ENCODE peak calls at places on chromosomes 2 and 18, in four cellular contexts. One of them, this sample, is unnamed.

GRCh38 chr2:28729698-28730097 is 21.9 kb upstream of the PPP1CB start:
- DNase-seq in right cardiac atrium: no peak
- DNase-seq in cardiac fibroblast: peak; percentile 67
- DNase-seq in mesenchymal stem cell: no peak
- DNase-seq in this sample: no peak

GRCh38 chr2:235572592-235572991 is 78.7 kb downstream of the AGAP1 start:
- DNase-seq in right cardiac atrium: no peak
- DNase-seq in cardiac fibroblast: no peak
- DNase-seq in mesenchymal stem cell: no peak
- DNase-seq in this sample: no peak

GRCh38 chr18:36269157-36269556 is 28.4 kb upstream of the FHOD3 start:
- DNase-seq in cardiac fibroblast: no peak
- DNase-seq in right cardiac atrium: no peak
- DNase-seq in mesenchymal stem cell: no peak
- DNase-seq in this sample: no peak

GRCh38 chr2:109290887-109291675 is 162.1 kb downstream of the SH3RF3 start:
- DNase-seq in mesenchymal stem cell: peak; percentile 64
- DNase-seq in right cardiac atrium: peak; percentile 80
- DNase-seq in cardiac fibroblast: peak; percentile 49
- DNase-seq in this sample: peak; percentile 39

GRCh38 chr18:23688528-23688927 is 725 bp upstream of the LAMA3 start:
- DNase-seq in mesenchymal stem cell: no peak
- DNase-seq in cardiac fibroblast: no peak
- DNase-seq in right cardiac atrium: no peak
- DNase-seq in this sample: no peak

GRCh38 chr18:70450658-70451253 is 161.9 kb downstream of the SOCS6 start:
- DNase-seq in right cardiac atrium: no peak
- DNase-seq in cardiac fibroblast: peak; percentile 59
- DNase-seq in mesenchymal stem cell: peak; percentile 41
- DNase-seq in this sample: no peak

GRCh38 chr2:171307560-171307959 is 126.2 kb downstream of the METTL8 start:
- DNase-seq in mesenchymal stem cell: no peak
- DNase-seq in right cardiac atrium: no peak
- DNase-seq in cardiac fibroblast: no peak
- DNase-seq in this sample: no peak

GRCh38 chr2:231621051-231621879 is 28.6 kb downstream of the TEX44 start:
- DNase-seq in right cardiac atrium: peak; percentile 64
- DNase-seq in cardiac fibroblast: no peak
- DNase-seq in mesenchymal stem cell: peak; percentile 71
- DNase-seq in this sample: no peak

GRCh38 chr2:74515271-74516069 is 1.2 kb downstream of the TLX2 start:
- DNase-seq in right cardiac atrium: peak; percentile 25
- DNase-seq in mesenchymal stem cell: no peak
- DNase-seq in cardiac fibroblast: no peak
- DNase-seq in this sample: no peak

GRCh38 chr2:101558740-101559508 is 84.0 kb upstream of the RFX8 start:
- DNase-seq in mesenchymal stem cell: peak; percentile 97
- DNase-seq in right cardiac atrium: no peak
- DNase-seq in cardiac fibroblast: peak; percentile 77
- DNase-seq in this sample: peak; percentile 22

GRCh38 chr2:96866986-96867755 is 2.7 kb downstream of the SEMA4C start:
- DNase-seq in right cardiac atrium: peak; percentile 55
- DNase-seq in cardiac fibroblast: no peak
- DNase-seq in mesenchymal stem cell: no peak
- DNase-seq in this sample: no peak

GRCh38 chr18:43661570-43661969 is 384.3 kb upstream of the SYT4 start:
- DNase-seq in right cardiac atrium: no peak
- DNase-seq in mesenchymal stem cell: peak; percentile 74
- DNase-seq in cardiac fibroblast: peak; percentile 90
- DNase-seq in this sample: peak; percentile 66

GRCh38 chr2:196130039-196130825 is 41.1 kb downstream of the STK17B start:
- DNase-seq in right cardiac atrium: peak; percentile 13
- DNase-seq in mesenchymal stem cell: no peak
- DNase-seq in cardiac fibroblast: no peak
- DNase-seq in this sample: no peak

GRCh38 chr2:45014016-45014702 is 4.9 kb upstream of the SIX2 start:
- DNase-seq in mesenchymal stem cell: no peak
- DNase-seq in cardiac fibroblast: peak; percentile 77
- DNase-seq in right cardiac atrium: peak; percentile 88
- DNase-seq in this sample: peak; percentile 45

GRCh38 chr18:63970803-63971191 is 916 bp downstream of the SERPINB8 start:
- DNase-seq in cardiac fibroblast: no peak
- DNase-seq in mesenchymal stem cell: peak; percentile 72
- DNase-seq in right cardiac atrium: peak; percentile 82
- DNase-seq in this sample: no peak

GRCh38 chr2:140509765-140510164 is 1621.1 kb downstream of the LRP1B start:
- DNase-seq in mesenchymal stem cell: no peak
- DNase-seq in cardiac fibroblast: no peak
- DNase-seq in right cardiac atrium: no peak
- DNase-seq in this sample: no peak

GRCh38 chr2:142306126-142306525 is 175.3 kb upstream of the LRP1B start:
- DNase-seq in cardiac fibroblast: no peak
- DNase-seq in mesenchymal stem cell: peak; percentile 20
- DNase-seq in right cardiac atrium: no peak
- DNase-seq in this sample: no peak

GRCh38 chr2:219111375-219112069 is 49.1 kb downstream of the NHEJ1 start:
- DNase-seq in mesenchymal stem cell: no peak
- DNase-seq in right cardiac atrium: no peak
- DNase-seq in cardiac fibroblast: no peak
- DNase-seq in this sample: no peak

GRCh38 chr2:33011941-33012340 is 65.2 kb downstream of the LTBP1 start:
- DNase-seq in mesenchymal stem cell: peak; percentile 17
- DNase-seq in cardiac fibroblast: peak; percentile 50
- DNase-seq in right cardiac atrium: no peak
- DNase-seq in this sample: peak; percentile 47

GRCh38 chr2:3036432-3037125 is 341.0 kb downstream of the EIPR1 start:
- DNase-seq in cardiac fibroblast: no peak
- DNase-seq in mesenchymal stem cell: no peak
- DNase-seq in right cardiac atrium: no peak
- DNase-seq in this sample: no peak